ENCODE peak calls at places on chromosomes 11 and 22, in six cellular contexts. One of them, this sample, is unnamed.

GRCh38 chr11:22192642-22193347 is at the start of gene ANO5:
- DNase-seq in H1: peak; percentile 36
- DNase-seq in K562: peak; percentile 44
- DNase-seq in GM12878: no peak
- DNase-seq in HCT116: no peak
- DNase-seq in WTC11: peak; percentile 82
- DNase-seq in this sample: no peak

GRCh38 chr11:106021181-106021966 is 666 bp downstream of the MSANTD4 start:
- DNase-seq in HCT116: no peak
- DNase-seq in H1: no peak
- DNase-seq in K562: peak; percentile 33
- DNase-seq in WTC11: peak; percentile 11
- DNase-seq in GM12878: no peak
- DNase-seq in this sample: peak; percentile 10

GRCh38 chr11:19367051-19367709 is 126.4 kb upstream of the E2F8 start:
- DNase-seq in HCT116: no peak
- DNase-seq in WTC11: no peak
- DNase-seq in K562: no peak
- DNase-seq in H1: no peak
- DNase-seq in GM12878: no peak
- DNase-seq in this sample: no peak

GRCh38 chr11:46663277-46663940 is 37.0 kb downstream of the ARHGAP1 start:
- DNase-seq in GM12878: no peak
- DNase-seq in H1: no peak
- DNase-seq in WTC11: no peak
- DNase-seq in HCT116: no peak
- DNase-seq in K562: no peak
- DNase-seq in this sample: no peak

GRCh38 chr11:96781082-96781481 is 391.3 kb downstream of the JRKL start:
- DNase-seq in HCT116: no peak
- DNase-seq in GM12878: no peak
- DNase-seq in H1: no peak
- DNase-seq in K562: no peak
- DNase-seq in WTC11: no peak
- DNase-seq in this sample: no peak

GRCh38 chr11:66264893-66265292 is 3.5 kb upstream of the RAB1B start:
- DNase-seq in HCT116: no peak
- DNase-seq in K562: peak; percentile 48
- DNase-seq in H1: no peak
- DNase-seq in WTC11: peak; percentile 90
- DNase-seq in GM12878: no peak
- DNase-seq in this sample: no peak

GRCh38 chr11:64829536-64830251 is 14.8 kb downstream of the CDC42BPG start:
- DNase-seq in WTC11: no peak
- DNase-seq in K562: no peak
- DNase-seq in H1: no peak
- DNase-seq in HCT116: no peak
- DNase-seq in GM12878: no peak
- DNase-seq in this sample: no peak

GRCh38 chr22:26892401-26893033 is 235.1 kb downstream of the MIAT start:
- DNase-seq in H1: no peak
- DNase-seq in HCT116: no peak
- DNase-seq in GM12878: no peak
- DNase-seq in K562: no peak
- DNase-seq in WTC11: no peak
- DNase-seq in this sample: no peak

GRCh38 chr22:23397008-23397617 is 183.0 kb downstream of the IGLL1 start:
- DNase-seq in K562: no peak
- DNase-seq in GM12878: no peak
- DNase-seq in WTC11: peak; percentile 6
- DNase-seq in HCT116: no peak
- DNase-seq in H1: no peak
- DNase-seq in this sample: no peak

GRCh38 chr11:898160-898517 is 12.5 kb downstream of the CHID1 start:
- DNase-seq in H1: no peak
- DNase-seq in WTC11: peak; percentile 55
- DNase-seq in GM12878: no peak
- DNase-seq in HCT116: peak; percentile 13
- DNase-seq in K562: no peak
- DNase-seq in this sample: peak; percentile 27

GRCh38 chr11:70587095-70587389 is 188.7 kb downstream of the CTTN start:
- DNase-seq in K562: no peak
- DNase-seq in HCT116: no peak
- DNase-seq in H1: no peak
- DNase-seq in WTC11: no peak
- DNase-seq in GM12878: no peak
- DNase-seq in this sample: peak; percentile 38

GRCh38 chr11:83836883-83837654 is 550.9 kb upstream of the CCDC90B start:
- DNase-seq in HCT116: peak; percentile 24
- DNase-seq in H1: peak; percentile 17
- DNase-seq in GM12878: peak; percentile 5
- DNase-seq in K562: peak; percentile 36
- DNase-seq in WTC11: peak; percentile 56
- DNase-seq in this sample: peak; percentile 65

GRCh38 chr11:328012-328411 is 7.4 kb upstream of the IFITM3 start:
- DNase-seq in GM12878: no peak
- DNase-seq in HCT116: no peak
- DNase-seq in K562: no peak
- DNase-seq in H1: no peak
- DNase-seq in WTC11: no peak
- DNase-seq in this sample: no peak

GRCh38 chr11:11577932-11578331 is 43.9 kb downstream of the GALNT18 start:
- DNase-seq in WTC11: no peak
- DNase-seq in GM12878: no peak
- DNase-seq in HCT116: no peak
- DNase-seq in H1: no peak
- DNase-seq in K562: no peak
- DNase-seq in this sample: no peak
- TF ChIP-seq ATF3 in WTC11: no peak
- TF ChIP-seq ATF3 in GM12878: no peak
- TF ChIP-seq ATF3 in HCT116: no peak
- TF ChIP-seq ATF3 in H1: no peak
- TF ChIP-seq ATF3 in K562: no peak
- TF ChIP-seq ATF3 in this sample: no peak

GRCh38 chr22:49536571-49537131 is 291.0 kb downstream of the BRD1 start:
- DNase-seq in GM12878: no peak
- DNase-seq in HCT116: no peak
- DNase-seq in WTC11: peak; percentile 81
- DNase-seq in K562: no peak
- DNase-seq in H1: peak; percentile 78
- DNase-seq in this sample: no peak
- TF ChIP-seq ATF3 in GM12878: no peak
- TF ChIP-seq ATF3 in HCT116: no peak
- TF ChIP-seq ATF3 in WTC11: no peak
- TF ChIP-seq ATF3 in K562: no peak
- TF ChIP-seq ATF3 in H1: no peak
- TF ChIP-seq ATF3 in this sample: no peak

DNA sequence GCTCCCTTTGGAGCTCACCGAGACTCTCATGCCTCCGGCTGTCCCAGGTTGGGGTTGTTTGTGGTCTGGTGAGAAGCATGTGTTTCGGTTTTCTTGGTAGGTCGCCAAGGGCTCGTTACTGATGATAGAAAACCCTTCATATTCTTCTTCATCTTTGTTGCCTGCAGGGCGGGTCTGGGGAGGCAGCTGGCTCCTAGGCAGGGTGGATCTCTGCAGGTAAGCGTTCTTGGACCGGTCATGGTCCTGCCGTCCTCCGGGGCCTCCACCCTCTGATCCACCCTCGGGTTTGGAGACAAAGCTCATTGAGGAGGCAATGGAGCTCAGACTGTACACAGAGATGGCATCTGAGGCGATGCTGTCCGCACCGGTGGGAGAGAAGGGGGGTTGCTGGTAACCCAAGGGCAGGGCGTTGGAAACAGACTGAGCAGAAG is 64.3 kb upstream of the PITPNB start:
- DNase-seq in H1: no peak
- DNase-seq in K562: no peak
- DNase-seq in WTC11: no peak
- DNase-seq in HCT116: no peak
- DNase-seq in GM12878: no peak
- DNase-seq in this sample: no peak
- TF ChIP-seq ATF3 in H1: no peak
- TF ChIP-seq ATF3 in K562: no peak
- TF ChIP-seq ATF3 in WTC11: no peak
- TF ChIP-seq ATF3 in HCT116: no peak
- TF ChIP-seq ATF3 in GM12878: no peak
- TF ChIP-seq ATF3 in this sample: no peak

DNA sequence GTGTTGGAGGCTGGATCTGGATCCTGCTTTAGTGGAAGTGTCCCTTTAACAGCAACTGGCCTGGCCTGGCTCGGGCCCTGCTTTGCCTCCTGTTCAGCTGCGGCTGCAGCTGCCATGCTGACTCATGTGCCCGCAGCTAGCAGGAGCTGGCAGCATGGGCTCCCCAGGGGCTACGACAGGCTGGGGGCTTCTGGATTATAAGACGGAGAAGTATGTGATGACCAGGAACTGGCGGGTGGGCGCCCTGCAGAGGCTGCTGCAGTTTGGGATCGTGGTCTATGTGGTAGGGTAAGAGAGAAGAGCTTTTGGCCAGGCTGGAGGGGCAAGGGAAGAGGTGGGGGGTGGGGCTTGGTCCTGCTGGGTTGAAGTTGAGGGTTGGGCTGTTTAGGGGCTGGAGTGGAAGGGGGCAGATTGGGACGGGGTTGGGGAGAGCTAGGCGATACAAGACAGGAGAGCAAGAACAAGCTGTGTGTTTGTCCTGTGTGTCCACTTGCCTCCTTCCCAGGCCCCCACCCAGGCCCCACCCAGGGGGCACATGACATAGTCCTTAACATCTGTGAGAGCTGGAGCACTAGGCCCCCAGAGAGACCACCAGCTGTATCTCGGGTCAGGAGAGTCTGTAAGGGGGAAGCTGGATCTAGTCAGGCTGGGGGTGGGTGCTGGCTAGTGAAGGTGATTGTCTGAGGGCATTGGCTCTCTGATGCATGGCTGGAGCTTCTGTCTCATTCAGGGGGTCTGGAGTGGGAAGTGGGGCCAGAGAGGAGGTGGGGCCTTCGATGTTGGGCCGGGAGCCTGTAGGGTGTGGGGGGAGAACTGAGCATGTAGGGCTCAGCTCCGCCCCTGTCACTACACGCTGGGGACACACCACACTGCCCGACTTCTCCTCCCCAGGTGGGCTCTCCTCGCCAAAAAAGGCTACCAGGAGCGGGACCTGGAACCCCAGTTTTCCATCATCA is at the start of gene P2RX6:
- DNase-seq in GM12878: no peak
- DNase-seq in K562: peak; percentile 81
- DNase-seq in H1: no peak
- DNase-seq in WTC11: no peak
- DNase-seq in HCT116: no peak
- DNase-seq in this sample: no peak
- TF ChIP-seq ATF3 in GM12878: no peak
- TF ChIP-seq ATF3 in K562: no peak
- TF ChIP-seq ATF3 in H1: no peak
- TF ChIP-seq ATF3 in WTC11: no peak
- TF ChIP-seq ATF3 in HCT116: no peak
- TF ChIP-seq ATF3 in this sample: no peak

GRCh38 chr11:129861702-129862107 is 33.7 kb downstream of the NFRKB start:
- DNase-seq in K562: no peak
- DNase-seq in H1: peak; percentile 51
- DNase-seq in HCT116: peak; percentile 61
- DNase-seq in WTC11: peak; percentile 41
- DNase-seq in GM12878: no peak
- DNase-seq in this sample: peak; percentile 93

GRCh38 chr11:129862123-129862522 is 33.3 kb downstream of the NFRKB start:
- DNase-seq in WTC11: no peak
- DNase-seq in H1: no peak
- DNase-seq in HCT116: no peak
- DNase-seq in GM12878: no peak
- DNase-seq in K562: no peak
- DNase-seq in this sample: no peak

GRCh38 chr11:129866328-129866727 is 29.1 kb downstream of the NFRKB start:
- DNase-seq in H1: no peak
- DNase-seq in K562: no peak
- DNase-seq in GM12878: no peak
- DNase-seq in WTC11: no peak
- DNase-seq in HCT116: no peak
- DNase-seq in this sample: no peak

GRCh38 chr11:129864811-129865210 is 30.6 kb downstream of the NFRKB start:
- DNase-seq in GM12878: no peak
- DNase-seq in H1: no peak
- DNase-seq in K562: no peak
- DNase-seq in WTC11: no peak
- DNase-seq in HCT116: no peak
- DNase-seq in this sample: no peak

DNA sequence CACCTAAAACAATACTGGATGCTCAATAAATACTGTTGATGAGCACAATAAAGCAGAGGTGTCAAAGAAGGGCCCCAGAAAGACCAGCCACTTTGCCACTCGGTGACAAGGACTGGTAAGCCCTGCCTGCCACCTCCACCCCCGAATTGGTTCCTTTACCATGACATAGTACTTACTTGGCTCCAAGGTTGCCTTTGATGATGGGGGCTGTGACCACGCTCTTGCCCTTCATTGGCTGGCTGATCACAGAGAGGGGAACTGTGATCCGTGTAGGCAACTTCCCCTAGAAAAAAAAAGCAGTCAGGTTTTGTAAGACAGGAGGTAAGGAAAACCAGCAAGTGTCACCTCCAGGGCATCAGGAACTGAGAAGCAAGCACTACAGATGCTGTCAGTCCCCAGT is 29.7 kb downstream of the NFRKB start:
- DNase-seq in H1: no peak
- DNase-seq in K562: no peak
- DNase-seq in HCT116: no peak
- DNase-seq in GM12878: no peak
- DNase-seq in WTC11: no peak
- DNase-seq in this sample: no peak
- TF ChIP-seq ATF3 in H1: no peak
- TF ChIP-seq ATF3 in K562: no peak
- TF ChIP-seq ATF3 in HCT116: no peak
- TF ChIP-seq ATF3 in GM12878: no peak
- TF ChIP-seq ATF3 in WTC11: no peak
- TF ChIP-seq ATF3 in this sample: no peak